ENCODE peak calls at places on chromosomes 11 and 22, in six cellular contexts. Q is lung; J is CD4-positive, CD25-positive, alpha-beta regulatory T cell; N is PC-9; R is tibial artery; H is mesenchymal stem cell. S is an unnamed sample.

GRCh38 chr11:106493751-106494150 is 416.3 kb downstream of the AASDHPPT start:
- DNase-seq in Q (no peak), J (no peak), N (no peak), R (no peak), H (no peak), S (no peak)

GRCh38 chr11:20011294-20011951 is 148.9 kb downstream of the DBX1 start:
- DNase-seq in Q (no peak), J (no peak), N (peak; percentile 97), R (no peak), H (no peak), S (no peak)

GRCh38 chr22:50399751-50400331 is 56.7 kb downstream of the PPP6R2 start:
- DNase-seq in Q (peak; percentile 42), J (peak; percentile 10), N (no peak), R (no peak), H (peak; percentile 32), S (no peak)

GRCh38 chr22:17924735-17925727 is 99.3 kb downstream of the MICAL3 start:
- DNase-seq in Q (no peak), J (no peak), N (no peak), R (no peak), H (no peak), S (peak; percentile 69)

GRCh38 chr11:69122642-69123431 is 32.9 kb upstream of the SMIM38 start:
- DNase-seq in Q (peak; percentile 93), J (peak; percentile 5), N (peak; percentile 100), R (peak; percentile 82), H (peak; percentile 59), S (peak; percentile 91)

GRCh38 chr11:64036081-64037026 is 623 bp downstream of the FLRT1 start:
- DNase-seq in Q (no peak), J (no peak), N (no peak), R (no peak), H (peak; percentile 54), S (no peak)

GRCh38 chr11:74015919-74016684 is 7.2 kb upstream of the UCP3 start:
- DNase-seq in Q (no peak), J (no peak), N (no peak), R (no peak), H (no peak), S (no peak)

GRCh38 chr11:75603791-75604736 is 42.0 kb downstream of the SERPINH1 start:
- DNase-seq in Q (peak; percentile 51), J (no peak), N (peak; percentile 60), R (no peak), H (peak; percentile 70), S (no peak)

GRCh38 chr22:40482391-40482790 is 112.0 kb downstream of the SGSM3 start:
- DNase-seq in Q (no peak), J (no peak), N (peak; percentile 76), R (no peak), H (no peak), S (no peak)

GRCh38 chr11:117658809-117659208 is 138.2 kb downstream of the DSCAML1 start:
- DNase-seq in Q (no peak), J (no peak), N (no peak), R (no peak), H (no peak), S (no peak)

GRCh38 chr11:133382217-133382746 is 150.0 kb downstream of the OPCML start:
- DNase-seq in Q (no peak), J (no peak), N (no peak), R (no peak), H (no peak), S (no peak)

GRCh38 chr11:126317681-126318641 is 14.1 kb downstream of the DCPS start:
- DNase-seq in Q (peak; percentile 55), J (peak; percentile 3), N (no peak), R (peak; percentile 85), H (peak; percentile 78), S (peak; percentile 58)

GRCh38 chr11:130979386-130979972 is 63.2 kb upstream of the SNX19 start:
- DNase-seq in Q (no peak), J (no peak), N (no peak), R (no peak), H (peak; percentile 34), S (no peak)

GRCh38 chr11:59291228-59291627 is 67.5 kb upstream of the OR5AN1 start:
- DNase-seq in Q (no peak), J (no peak), N (no peak), R (no peak), H (no peak), S (no peak)

GRCh38 chr11:73263640-73264039 is 8.5 kb upstream of the P2RY6 start:
- DNase-seq in Q (no peak), J (no peak), N (no peak), R (no peak), H (no peak), S (no peak)

GRCh38 chr11:120108154-120108784 is 29.6 kb downstream of the TRIM29 start:
- DNase-seq in Q (peak; percentile 57), J (peak; percentile 26), N (peak; percentile 61), R (no peak), H (peak; percentile 48), S (peak; percentile 64)
- H3K4me3 ChIP-seq in Q (no peak overlapping the region), J (no peak overlapping the region), N (no peak overlapping the region), R (no peak overlapping the region), H (no peak overlapping the region), S (no peak overlapping the region)

DNA sequence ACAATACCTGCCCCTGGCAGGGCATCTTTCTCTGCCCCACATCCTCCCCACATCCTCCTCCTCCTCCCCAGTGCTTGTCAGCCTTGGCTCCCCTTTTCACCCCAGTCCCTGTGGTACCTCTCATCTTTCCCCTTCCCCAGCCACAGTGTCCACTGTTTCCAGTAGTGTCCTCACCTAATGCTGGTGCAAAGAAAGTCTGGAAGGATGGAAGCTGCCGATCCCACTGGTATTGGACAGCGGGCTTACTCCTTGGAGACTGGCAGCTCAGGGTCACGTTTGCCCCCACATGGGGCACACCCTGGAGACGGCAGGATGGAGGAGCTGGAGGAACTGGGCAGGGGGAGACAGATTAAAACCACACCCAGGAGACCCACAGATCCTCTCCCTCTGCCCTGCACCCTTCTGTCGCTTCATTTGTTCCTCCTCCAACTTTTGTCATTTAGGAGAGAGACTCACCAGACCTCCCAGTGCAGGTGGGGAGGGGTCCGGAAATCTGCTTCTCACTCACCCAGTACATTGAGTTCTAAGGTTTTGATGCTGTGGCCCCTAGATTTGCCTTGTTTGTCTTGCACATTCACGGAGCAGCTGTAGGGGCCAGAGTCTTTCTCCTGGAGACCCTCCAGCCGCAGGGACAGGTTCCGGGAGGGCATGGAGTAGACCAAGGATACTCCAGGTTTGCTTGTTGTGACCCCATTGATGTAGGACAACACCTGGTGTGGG is 4.1 kb upstream of the VSIG2 start:
- DNase-seq in Q (no peak), J (no peak), N (no peak), R (no peak), H (no peak), S (no peak)
- H3K4me1 ChIP-seq in Q (peaks cover 25% of the 10 kb centered on the region), J (peaks cover 26% of the 10 kb centered on the region), N (peaks cover 24% of the 10 kb centered on the region), R (peaks cover 40% of the 10 kb centered on the region), H (peaks cover 36% of the 10 kb centered on the region), S (no peaks in the 10 kb centered on the region)

DNA sequence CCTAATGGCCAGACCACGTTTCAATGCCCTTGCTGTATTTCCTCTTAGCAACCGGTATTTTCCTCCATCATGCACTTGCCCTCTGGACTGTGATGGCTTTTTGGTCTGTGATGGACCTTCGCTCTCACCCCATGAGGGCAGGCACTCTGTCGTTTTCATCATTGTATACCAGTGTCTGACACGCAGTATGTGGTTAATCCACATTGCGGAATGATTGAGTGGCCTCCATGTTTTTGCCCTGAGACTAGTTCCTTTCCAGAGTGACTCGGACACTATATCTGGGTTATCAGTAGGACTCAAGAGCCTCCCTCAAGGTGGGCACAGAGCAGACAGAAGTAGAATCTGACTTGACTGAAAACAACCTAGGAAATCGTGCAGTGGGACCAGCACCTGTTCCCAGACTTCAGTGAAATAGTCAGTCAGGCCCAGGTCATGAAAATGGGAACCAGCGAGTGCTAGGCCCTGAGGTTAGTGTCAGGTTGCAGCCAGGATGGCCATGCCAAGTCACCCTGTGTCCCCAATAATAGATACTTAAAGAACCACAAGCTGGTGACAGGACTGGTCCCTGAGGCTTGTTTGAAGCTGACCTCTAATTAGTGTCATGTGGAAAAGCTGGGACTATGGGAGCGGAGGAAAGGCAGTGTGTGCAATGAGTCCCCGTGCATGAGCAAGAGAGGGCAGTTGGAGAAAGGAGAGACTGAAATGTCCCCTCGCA is 464.7 kb downstream of the INSC start:
- DNase-seq in Q (no peak), J (no peak), N (no peak), R (no peak), H (no peak), S (no peak)
- H3K4me3 ChIP-seq in Q (no peak overlapping the region), J (no peak overlapping the region), N (no peak overlapping the region), R (no peak overlapping the region), H (no peak overlapping the region), S (no peak overlapping the region)

GRCh38 chr11:35192347-35192746 is 53.4 kb downstream of the CD44 start:
- DNase-seq in Q (peak; percentile 82), J (no peak), N (no peak), R (peak; percentile 76), H (peak; percentile 94), S (no peak)

GRCh38 chr11:35187996-35188395 is 49.0 kb downstream of the CD44 start:
- DNase-seq in Q (no peak), J (no peak), N (no peak), R (no peak), H (no peak), S (no peak)

GRCh38 chr11:35190804-35191348 is 51.9 kb downstream of the CD44 start:
- DNase-seq in Q (no peak), J (no peak), N (no peak), R (no peak), H (peak; percentile 92), S (no peak)

GRCh38 chr11:35193767-35194166 is 54.8 kb downstream of the CD44 start:
- DNase-seq in Q (no peak), J (no peak), N (no peak), R (no peak), H (no peak), S (no peak)
- H3K4me1 ChIP-seq in Q (peaks cover 8% of the 10 kb centered on the region), J (peaks cover 18% of the 10 kb centered on the region), N (no peaks in the 10 kb centered on the region), R (peaks cover 4% of the 10 kb centered on the region), H (peaks cover 2% of the 10 kb centered on the region), S (no peaks in the 10 kb centered on the region)

DNA sequence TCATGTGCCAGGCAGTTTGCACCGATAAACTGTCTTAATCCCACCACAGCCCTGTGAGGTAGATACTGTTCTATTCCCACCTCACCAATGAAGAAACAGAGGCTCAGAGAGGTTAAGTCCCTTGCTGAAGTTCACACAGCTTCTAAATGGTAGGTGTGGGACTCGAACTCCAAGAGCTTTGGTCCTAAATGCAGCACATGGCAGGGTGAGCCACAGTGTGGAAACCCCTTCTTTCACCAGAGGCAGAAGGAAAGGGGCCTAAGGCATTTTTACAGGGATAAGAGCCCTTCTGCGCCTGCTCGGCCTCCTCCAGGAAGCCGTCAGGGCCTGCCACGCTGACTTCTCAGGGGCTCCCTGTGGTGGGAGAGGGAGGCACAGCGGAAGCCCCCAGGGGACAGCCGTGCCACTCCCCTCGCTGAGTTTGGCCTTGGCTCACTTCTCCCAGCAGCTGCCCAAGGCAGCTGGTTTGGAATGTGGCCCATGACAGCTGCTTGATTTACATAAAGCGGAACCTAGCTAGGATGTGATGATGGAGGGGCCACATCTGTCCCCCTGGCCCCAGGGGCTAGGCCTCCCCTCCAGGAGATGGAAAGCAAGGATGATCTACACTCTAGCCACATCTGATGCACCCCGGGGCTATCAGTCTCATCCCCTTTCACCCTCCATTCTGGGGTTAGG is 35.4 kb downstream of the CD82 start:
- DNase-seq in Q (no peak), J (no peak), N (no peak), R (peak; percentile 85), H (no peak), S (no peak)
- H3K4me3 ChIP-seq in Q (no peak overlapping the region), J (no peak overlapping the region), N (no peak overlapping the region), R (no peak overlapping the region), H (no peak overlapping the region), S (no peak overlapping the region)